ENCODE peak calls at places on chromosome 19, in four cellular contexts. R is body of pancreas, Y is PC-9, T is cardiac muscle cell. B is an unnamed sample. For H3K4me1, the result is how much of the 10 kb centered on the place peaks cover.

GRCh38 chr19:28426902-28427232 is 786.1 kb downstream of the UQCRFS1 start:
- DNase-seq in R (no peak), Y (no peak), T (peak), B (no peak)

GRCh38 chr19:38793671-38794070 is 4.7 kb downstream of the LGALS7B start:
- DNase-seq in R (no peak), Y (no peak), T (no peak), B (no peak)

GRCh38 chr19:17530586-17530985 is 19.1 kb downstream of the PGLS start:
- DNase-seq in R (no peak), Y (no peak), T (no peak), B (peak)

GRCh38 chr19:39407394-39407643 is 672 bp downstream of the ZFP36 start:
- DNase-seq in R (no peak), Y (no peak), T (no peak), B (no peak)

GRCh38 chr19:18610245-18610555 is 2.5 kb upstream of the TMEM59L start:
- DNase-seq in R (no peak), Y (no peak), T (no peak), B (peak)

GRCh38 chr19:57788114-57788692 is 18.7 kb downstream of the ZNF586 start:
- DNase-seq in R (no peak), Y (no peak), T (no peak), B (no peak)

GRCh38 chr19:35267818-35268545 is 780 bp upstream of the USF2 start:
- DNase-seq in R (peak), Y (no peak), T (peak), B (peak)

GRCh38 chr19:36420961-36421748 is 2.7 kb upstream of the ZFP82 start:
- DNase-seq in R (no peak), Y (no peak), T (peak), B (no peak)

GRCh38 chr19:2011169-2011568 is 4.3 kb downstream of the BTBD2 start:
- DNase-seq in R (no peak), Y (no peak), T (no peak), B (no peak)

GRCh38 chr19:9947441-9947840 is 11.1 kb upstream of the OLFM2 start:
- DNase-seq in R (no peak), Y (no peak), T (no peak), B (no peak)

GRCh38 chr19:30070970-30071632 is 129.1 kb downstream of the URI1 start:
- DNase-seq in R (no peak), Y (no peak), T (no peak), B (no peak)

GRCh38 chr19:40190891-40191835 is at the start of gene MAP3K10:
- DNase-seq in R (peak), Y (no peak), T (peak), B (peak)

GRCh38 chr19:21900401-21900800 is 64.4 kb upstream of the ZNF43 start:
- DNase-seq in R (no peak), Y (peak), T (no peak), B (no peak)

GRCh38 chr19:1451916-1452801 is 2.2 kb downstream of the APC2 start:
- DNase-seq in R (no peak), Y (no peak), T (no peak), B (no peak)

GRCh38 chr19:289651-290538 is 1.3 kb downstream of the PLPP2 start:
- DNase-seq in R (peak), Y (peak), T (peak), B (no peak)

GRCh38 chr19:49581007-49581508 is at the start of gene PRRG2:
- DNase-seq in R (peak), Y (peak), T (no peak), B (no peak)

GRCh38 chr19:29086182-29086581 is 126.8 kb downstream of the UQCRFS1 start:
- DNase-seq in R (no peak), Y (no peak), T (no peak), B (no peak)

GRCh38 chr19:52542984-52543664 is 15.7 kb downstream of the ZNF808 start:
- DNase-seq in R (no peak), Y (no peak), T (no peak), B (no peak)

GRCh38 chr19:3186891-3187661 is 1.3 kb downstream of the NCLN start:
- DNase-seq in R (no peak), Y (no peak), T (no peak), B (no peak)

GRCh38 chr19:41887711-41888382 is 4.9 kb downstream of the ARHGEF1 start:
- DNase-seq in R (peak), Y (peak), T (peak), B (no peak)

GRCh38 chr19:13839193-13839937 is 37.6 kb upstream of the NANOS3 start:
- DNase-seq in R (peak), Y (peak), T (peak), B (peak)

DNA sequence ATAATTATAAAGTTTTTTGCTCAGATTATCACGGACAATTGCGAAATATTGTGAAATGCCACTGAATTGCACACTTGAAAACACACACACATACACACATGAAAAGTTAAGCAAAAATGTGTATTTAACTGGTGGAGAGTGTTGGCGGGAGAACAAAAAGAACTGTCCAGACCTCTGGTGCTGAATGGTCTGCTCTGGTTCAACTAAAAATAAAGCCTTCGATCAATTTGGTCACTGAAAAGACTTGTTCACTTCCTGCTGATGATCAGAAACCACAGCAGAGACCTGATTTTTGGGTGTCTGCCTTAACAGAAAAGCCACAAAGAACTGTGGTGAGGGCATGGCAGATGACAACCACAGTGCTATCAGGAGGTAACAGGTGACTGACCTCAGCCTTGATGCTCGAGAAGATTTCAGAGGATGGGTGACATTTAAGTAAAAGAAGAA is 4.0 kb upstream of the IGFL1 start:
- DNase-seq in R (no peak), Y (peak), T (peak), B (peak)
- H3K4me1 ChIP-seq in R (under half), Y (half or more), T (under half), B (under half)

GRCh38 chr19:15551183-15552004 is 43.1 kb downstream of the CYP4F22 start:
- DNase-seq in R (peak), Y (peak), T (peak), B (peak)
- H3K4me3 ChIP-seq in R (peak), Y (peak), T (no peak), B (no peak)

DNA sequence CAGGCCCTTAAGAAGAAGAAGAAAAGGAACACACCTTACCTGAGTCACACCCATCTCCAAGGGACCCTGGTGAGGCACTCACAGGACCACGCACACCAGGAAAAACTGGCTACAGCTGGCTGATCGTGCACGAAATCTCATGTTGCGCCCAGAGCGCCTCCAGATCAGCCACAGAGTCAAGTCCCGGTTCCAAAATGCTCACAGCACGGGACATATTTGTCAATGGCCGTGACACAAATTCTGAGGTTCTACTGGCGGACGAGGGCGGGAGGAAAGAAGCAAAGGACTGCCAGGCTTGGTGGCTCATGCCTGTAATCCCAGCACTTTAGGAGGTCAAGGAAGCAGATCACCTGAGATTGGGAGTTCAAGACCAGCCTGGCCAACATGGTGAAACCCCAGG is 21.5 kb downstream of the SH3GL1 start:
- DNase-seq in R (peak), Y (no peak), T (no peak), B (no peak)
- H3K27ac ChIP-seq in R (peak), Y (no peak), T (no peak), B (peak)

GRCh38 chr19:16361254-16361653 is 36.6 kb downstream of the KLF2 start:
- DNase-seq in R (no peak), Y (no peak), T (no peak), B (no peak)

GRCh38 chr19:16360738-16361137 is 36.1 kb downstream of the KLF2 start:
- DNase-seq in R (no peak), Y (no peak), T (no peak), B (no peak)

GRCh38 chr19:16359964-16360363 is 35.3 kb downstream of the KLF2 start:
- DNase-seq in R (no peak), Y (no peak), T (no peak), B (no peak)

GRCh38 chr19:16358456-16358855 is 33.8 kb downstream of the KLF2 start:
- DNase-seq in R (no peak), Y (no peak), T (no peak), B (no peak)

GRCh38 chr19:16359074-16359473 is 34.4 kb downstream of the KLF2 start:
- DNase-seq in R (no peak), Y (no peak), T (no peak), B (no peak)
- H3K4me1 ChIP-seq in R (under half), Y (under half), T (under half), B (under half)

GRCh38 chr19:12752056-12752781 is 628 bp downstream of the BEST2 start:
- DNase-seq in R (no peak), Y (no peak), T (no peak), B (no peak)

GRCh38 chr19:12754465-12755196 is 3.0 kb downstream of the BEST2 start:
- DNase-seq in R (no peak), Y (no peak), T (no peak), B (no peak)

GRCh38 chr19:12750851-12751250 is 740 bp upstream of the BEST2 start:
- DNase-seq in R (no peak), Y (no peak), T (no peak), B (no peak)

GRCh38 chr19:12749938-12750521 is 1.6 kb upstream of the BEST2 start:
- DNase-seq in R (no peak), Y (no peak), T (peak), B (peak)

DNA sequence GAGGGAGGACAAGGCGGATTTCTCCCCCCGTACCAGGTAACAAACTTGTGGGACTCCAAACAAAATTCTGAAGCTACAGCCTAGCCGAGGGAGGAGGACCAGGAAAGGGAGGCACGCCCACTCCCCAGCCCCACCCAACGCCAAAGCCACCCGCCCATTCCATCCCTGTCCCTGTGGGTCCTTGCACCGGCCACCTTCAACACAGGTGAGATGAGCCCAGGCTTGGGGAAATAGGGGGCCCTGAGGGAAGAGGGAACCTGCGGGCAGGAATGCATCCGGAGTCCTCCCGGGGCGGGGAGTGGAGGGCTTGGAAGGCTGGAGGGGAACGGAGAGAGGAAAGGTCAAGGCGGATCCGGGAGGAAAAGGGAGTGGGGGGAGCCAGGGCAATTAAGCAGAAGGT is at the start of gene BEST2:
- DNase-seq in R (no peak), Y (no peak), T (no peak), B (no peak)
- H3K4me3 ChIP-seq in R (no peak), Y (no peak), T (no peak), B (no peak)

DNA sequence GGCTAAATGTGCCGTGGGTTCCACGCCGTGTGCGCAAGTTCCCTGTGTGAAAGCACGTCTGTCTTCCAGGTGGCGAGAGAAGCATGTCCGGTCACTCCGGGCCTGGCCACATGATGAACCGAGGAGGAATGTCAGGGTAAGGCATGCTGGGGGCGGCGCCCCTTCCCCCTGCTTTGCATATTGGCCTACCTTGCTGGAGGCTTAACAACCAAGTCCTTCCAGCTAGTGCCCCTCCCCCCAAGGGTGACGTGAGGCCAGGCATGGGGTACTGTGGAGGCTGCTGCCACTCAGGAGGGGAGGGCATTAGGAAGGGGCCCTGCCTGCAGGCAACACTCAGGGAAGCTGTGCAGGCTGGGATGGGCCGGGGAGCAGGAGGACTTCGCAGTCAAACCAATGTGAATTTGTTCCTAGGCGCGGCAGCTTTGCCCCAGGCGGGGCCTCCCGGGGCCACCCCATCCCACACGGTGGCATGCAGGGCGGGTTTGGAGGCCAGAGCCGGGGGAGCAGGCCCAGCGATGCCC is 12.5 kb downstream of the MICOS13 start:
- DNase-seq in R (no peak), Y (no peak), T (no peak), B (no peak)
- H3K27ac ChIP-seq in R (no peak), Y (no peak), T (peak), B (no peak)

DNA sequence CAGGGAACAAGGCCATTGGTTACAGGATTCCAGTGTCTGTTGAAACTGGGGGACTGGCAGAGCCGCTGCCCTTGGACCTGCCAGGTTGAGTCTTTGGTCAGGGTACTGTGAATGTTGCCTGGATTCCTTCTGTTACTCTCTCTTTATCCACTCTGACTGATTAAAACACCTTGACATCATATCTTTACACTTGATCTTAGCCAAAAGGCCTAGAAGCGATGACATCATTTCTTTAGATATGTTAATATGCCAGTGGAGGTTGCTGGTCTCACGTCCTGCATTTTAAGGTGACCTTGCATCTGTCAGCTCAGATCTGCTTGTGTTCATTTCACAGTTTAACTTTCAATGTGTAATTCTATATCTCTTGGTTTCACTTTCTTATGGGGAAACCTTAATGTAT is 9.2 kb downstream of the GPATCH1 start:
- DNase-seq in R (no peak), Y (no peak), T (no peak), B (no peak)
- H3K4me1 ChIP-seq in R (under half), Y (under half), T (under half), B (under half)

GRCh38 chr19:50638576-50638975 is 1.1 kb downstream of the SYT3 start:
- DNase-seq in R (no peak), Y (no peak), T (no peak), B (no peak)
- H3K4me3 ChIP-seq in R (no peak), Y (no peak), T (no peak), B (no peak)

DNA sequence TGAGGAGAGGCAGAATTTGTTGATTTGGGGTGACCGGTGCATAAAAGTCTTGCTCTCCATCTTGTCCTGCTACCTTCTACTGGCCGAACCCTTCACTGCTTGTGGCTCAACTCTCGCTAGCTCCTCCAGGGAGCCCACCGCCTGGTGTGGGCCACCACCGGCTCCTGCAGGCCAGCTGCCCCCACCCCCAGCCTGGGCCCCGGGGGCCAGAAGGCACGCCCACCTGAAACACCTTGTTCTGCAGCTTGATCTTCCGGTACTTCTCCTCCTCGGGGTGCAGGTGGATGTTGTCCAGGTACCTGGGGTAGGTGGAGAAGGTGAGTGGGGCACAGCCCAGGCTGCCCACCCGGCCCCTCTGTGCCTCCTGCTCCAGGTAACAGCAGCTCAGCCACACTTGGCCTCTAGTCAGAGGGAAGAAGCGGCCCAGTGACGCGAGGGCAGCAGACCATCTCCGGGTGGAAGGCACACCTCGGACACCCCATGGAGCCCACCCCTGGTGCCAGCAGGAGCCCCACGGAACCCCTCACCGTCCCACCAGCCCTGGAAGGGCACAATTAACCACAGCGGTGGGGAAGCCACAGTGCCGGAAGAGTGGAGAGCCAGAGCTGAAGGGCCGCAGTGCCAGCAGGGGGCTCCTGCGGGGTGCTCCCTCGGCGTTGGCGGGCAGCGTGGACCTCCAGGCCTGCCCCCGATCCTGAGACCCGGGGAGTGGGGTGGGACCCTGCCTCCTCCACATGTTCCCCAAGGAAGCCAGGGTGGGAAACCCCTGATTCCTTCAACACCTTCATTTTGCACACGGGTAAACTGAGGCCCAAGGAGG is 10.1 kb downstream of the UBXN6 start:
- DNase-seq in R (no peak), Y (no peak), T (no peak), B (no peak)
- H3K27ac ChIP-seq in R (peak), Y (no peak), T (no peak), B (no peak)